ENCODE peak calls at places on chromosome 6, in seven cellular contexts. One of them, this sample, is unnamed.

GRCh38 chr6:85580104-85580877 is 13.4 kb downstream of the SNX14 start:
- DNase-seq in endodermal cell: no peak
- DNase-seq in CD8-positive, alpha-beta T cell: no peak
- DNase-seq in heart right ventricle: no peak
- DNase-seq in lower lobe of right lung: no peak
- DNase-seq in astrocyte of the spinal cord: no peak
- DNase-seq in MCF 10A: peak; percentile 69
- DNase-seq in this sample: no peak

GRCh38 chr6:100806280-100806679 is 74.8 kb downstream of the ASCC3 start:
- DNase-seq in endodermal cell: no peak
- DNase-seq in CD8-positive, alpha-beta T cell: no peak
- DNase-seq in heart right ventricle: no peak
- DNase-seq in lower lobe of right lung: no peak
- DNase-seq in astrocyte of the spinal cord: no peak
- DNase-seq in MCF 10A: no peak
- DNase-seq in this sample: no peak

GRCh38 chr6:119067091-119067490 is 11.4 kb downstream of the FAM184A start:
- DNase-seq in endodermal cell: no peak
- DNase-seq in CD8-positive, alpha-beta T cell: no peak
- DNase-seq in heart right ventricle: no peak
- DNase-seq in lower lobe of right lung: no peak
- DNase-seq in astrocyte of the spinal cord: no peak
- DNase-seq in MCF 10A: no peak
- DNase-seq in this sample: no peak

GRCh38 chr6:82057846-82058554 is 189.5 kb downstream of the IBTK start:
- DNase-seq in endodermal cell: no peak
- DNase-seq in CD8-positive, alpha-beta T cell: no peak
- DNase-seq in heart right ventricle: no peak
- DNase-seq in lower lobe of right lung: no peak
- DNase-seq in astrocyte of the spinal cord: peak; percentile 65
- DNase-seq in MCF 10A: no peak
- DNase-seq in this sample: no peak

GRCh38 chr6:117911150-117911549 is 4.1 kb downstream of the SLC35F1 start:
- DNase-seq in endodermal cell: no peak
- DNase-seq in CD8-positive, alpha-beta T cell: no peak
- DNase-seq in heart right ventricle: no peak
- DNase-seq in lower lobe of right lung: no peak
- DNase-seq in astrocyte of the spinal cord: no peak
- DNase-seq in MCF 10A: no peak
- DNase-seq in this sample: no peak

GRCh38 chr6:67131827-67132226 is 1424.8 kb upstream of the EYS start:
- DNase-seq in endodermal cell: peak; percentile 44
- DNase-seq in CD8-positive, alpha-beta T cell: no peak
- DNase-seq in heart right ventricle: no peak
- DNase-seq in lower lobe of right lung: no peak
- DNase-seq in astrocyte of the spinal cord: peak; percentile 74
- DNase-seq in MCF 10A: no peak
- DNase-seq in this sample: no peak

GRCh38 chr6:90646936-90647335 is 60.1 kb upstream of the MAP3K7 start:
- DNase-seq in endodermal cell: no peak
- DNase-seq in CD8-positive, alpha-beta T cell: no peak
- DNase-seq in heart right ventricle: no peak
- DNase-seq in lower lobe of right lung: no peak
- DNase-seq in astrocyte of the spinal cord: no peak
- DNase-seq in MCF 10A: no peak
- DNase-seq in this sample: no peak

GRCh38 chr6:25578538-25578937 is 73.5 kb upstream of the SCGN start:
- DNase-seq in endodermal cell: no peak
- DNase-seq in CD8-positive, alpha-beta T cell: no peak
- DNase-seq in heart right ventricle: no peak
- DNase-seq in lower lobe of right lung: no peak
- DNase-seq in astrocyte of the spinal cord: no peak
- DNase-seq in MCF 10A: no peak
- DNase-seq in this sample: no peak

GRCh38 chr6:3457710-3458605 is 1.1 kb upstream of the SLC22A23 start:
- DNase-seq in endodermal cell: peak; percentile 72
- DNase-seq in CD8-positive, alpha-beta T cell: no peak
- DNase-seq in heart right ventricle: peak; percentile 26
- DNase-seq in lower lobe of right lung: peak; percentile 68
- DNase-seq in astrocyte of the spinal cord: peak; percentile 29
- DNase-seq in MCF 10A: peak; percentile 72
- DNase-seq in this sample: no peak

GRCh38 chr6:82006027-82006738 is 241.4 kb downstream of the IBTK start:
- DNase-seq in endodermal cell: peak; percentile 61
- DNase-seq in CD8-positive, alpha-beta T cell: no peak
- DNase-seq in heart right ventricle: no peak
- DNase-seq in lower lobe of right lung: peak; percentile 18
- DNase-seq in astrocyte of the spinal cord: peak; percentile 62
- DNase-seq in MCF 10A: peak; percentile 51
- DNase-seq in this sample: peak; percentile 33

GRCh38 chr6:17910178-17910577 is 77.3 kb downstream of the KIF13A start:
- DNase-seq in endodermal cell: no peak
- DNase-seq in CD8-positive, alpha-beta T cell: no peak
- DNase-seq in heart right ventricle: no peak
- DNase-seq in lower lobe of right lung: no peak
- DNase-seq in astrocyte of the spinal cord: no peak
- DNase-seq in MCF 10A: no peak
- DNase-seq in this sample: no peak

GRCh38 chr6:161444464-161444863 is 170.6 kb upstream of the AGPAT4 start:
- DNase-seq in endodermal cell: peak; percentile 71
- DNase-seq in CD8-positive, alpha-beta T cell: no peak
- DNase-seq in heart right ventricle: peak; percentile 21
- DNase-seq in lower lobe of right lung: no peak
- DNase-seq in astrocyte of the spinal cord: peak; percentile 76
- DNase-seq in MCF 10A: no peak
- DNase-seq in this sample: no peak

GRCh38 chr6:139323511-139324445 is 32.0 kb upstream of the TXLNB start:
- DNase-seq in endodermal cell: peak; percentile 75
- DNase-seq in CD8-positive, alpha-beta T cell: peak; percentile 84
- DNase-seq in heart right ventricle: peak; percentile 38
- DNase-seq in lower lobe of right lung: peak; percentile 76
- DNase-seq in astrocyte of the spinal cord: peak; percentile 71
- DNase-seq in MCF 10A: peak; percentile 63
- DNase-seq in this sample: no peak

GRCh38 chr6:143555071-143555492 is 43.6 kb upstream of the FUCA2 start:
- DNase-seq in endodermal cell: no peak
- DNase-seq in CD8-positive, alpha-beta T cell: no peak
- DNase-seq in heart right ventricle: no peak
- DNase-seq in lower lobe of right lung: no peak
- DNase-seq in astrocyte of the spinal cord: peak; percentile 13
- DNase-seq in MCF 10A: no peak
- DNase-seq in this sample: no peak

GRCh38 chr6:167996424-167997199 is 859 bp upstream of the KIF25 start:
- DNase-seq in endodermal cell: peak; percentile 61
- DNase-seq in CD8-positive, alpha-beta T cell: no peak
- DNase-seq in heart right ventricle: no peak
- DNase-seq in lower lobe of right lung: no peak
- DNase-seq in astrocyte of the spinal cord: no peak
- DNase-seq in MCF 10A: no peak
- DNase-seq in this sample: no peak

GRCh38 chr6:168985705-168986104 is 267.9 kb downstream of the THBS2 start:
- DNase-seq in endodermal cell: no peak
- DNase-seq in CD8-positive, alpha-beta T cell: no peak
- DNase-seq in heart right ventricle: no peak
- DNase-seq in lower lobe of right lung: no peak
- DNase-seq in astrocyte of the spinal cord: no peak
- DNase-seq in MCF 10A: peak; percentile 34
- DNase-seq in this sample: no peak

GRCh38 chr6:40359808-40360207 is 227.4 kb downstream of the LRFN2 start:
- DNase-seq in endodermal cell: peak; percentile 93
- DNase-seq in CD8-positive, alpha-beta T cell: no peak
- DNase-seq in heart right ventricle: no peak
- DNase-seq in lower lobe of right lung: no peak
- DNase-seq in astrocyte of the spinal cord: no peak
- DNase-seq in MCF 10A: no peak
- DNase-seq in this sample: no peak

GRCh38 chr6:53359843-53360834 is 11.4 kb upstream of the ELOVL5 start:
- DNase-seq in endodermal cell: no peak
- DNase-seq in CD8-positive, alpha-beta T cell: no peak
- DNase-seq in heart right ventricle: no peak
- DNase-seq in lower lobe of right lung: no peak
- DNase-seq in astrocyte of the spinal cord: peak; percentile 58
- DNase-seq in MCF 10A: no peak
- DNase-seq in this sample: no peak

GRCh38 chr6:473356-473755 is 81.8 kb downstream of the IRF4 start:
- DNase-seq in endodermal cell: no peak
- DNase-seq in CD8-positive, alpha-beta T cell: no peak
- DNase-seq in heart right ventricle: no peak
- DNase-seq in lower lobe of right lung: no peak
- DNase-seq in astrocyte of the spinal cord: no peak
- DNase-seq in MCF 10A: no peak
- DNase-seq in this sample: no peak

GRCh38 chr6:134402372-134402984 is 84.6 kb upstream of the SGK1 start:
- DNase-seq in endodermal cell: no peak
- DNase-seq in CD8-positive, alpha-beta T cell: no peak
- DNase-seq in heart right ventricle: no peak
- DNase-seq in lower lobe of right lung: no peak
- DNase-seq in astrocyte of the spinal cord: no peak
- DNase-seq in MCF 10A: no peak
- DNase-seq in this sample: no peak

GRCh38 chr6:161318456-161318855 is 44.6 kb upstream of the AGPAT4 start:
- DNase-seq in endodermal cell: no peak
- DNase-seq in CD8-positive, alpha-beta T cell: no peak
- DNase-seq in heart right ventricle: no peak
- DNase-seq in lower lobe of right lung: no peak
- DNase-seq in astrocyte of the spinal cord: no peak
- DNase-seq in MCF 10A: no peak
- DNase-seq in this sample: no peak

DNA sequence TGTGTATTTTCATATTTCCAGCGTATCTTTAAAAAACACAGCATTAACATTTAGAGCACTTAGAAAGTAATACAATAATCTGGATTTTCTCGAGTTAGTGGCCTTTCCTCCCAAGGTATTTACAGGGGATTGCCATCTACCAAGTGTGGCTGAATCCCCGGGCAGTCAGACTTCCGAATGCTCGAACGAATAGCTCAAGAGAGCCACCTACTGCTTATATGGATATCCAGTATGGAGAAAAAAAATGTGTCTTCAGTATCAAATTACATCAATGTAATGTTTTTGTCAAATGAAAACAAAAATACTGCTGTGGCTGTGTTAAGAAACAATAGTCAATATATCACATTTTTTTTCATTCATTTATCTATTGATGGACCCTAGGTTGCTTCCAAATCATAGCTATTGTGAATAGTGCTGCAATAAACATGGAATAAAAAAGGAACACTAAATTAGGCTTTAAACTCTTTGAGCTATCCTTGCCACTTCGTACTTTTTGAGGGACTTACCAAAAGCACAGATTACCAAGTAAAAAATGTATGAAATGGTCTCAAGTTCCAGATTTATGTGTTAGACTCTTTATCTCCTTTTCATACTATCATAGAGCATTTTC is 654.5 kb upstream of the PTCHD4 start:
- DNase-seq in endodermal cell: peak; percentile 76
- DNase-seq in CD8-positive, alpha-beta T cell: no peak
- DNase-seq in heart right ventricle: no peak
- DNase-seq in lower lobe of right lung: no peak
- DNase-seq in astrocyte of the spinal cord: peak; percentile 78
- DNase-seq in MCF 10A: peak; percentile 74
- DNase-seq in this sample: peak; percentile 24
- TF ChIP-seq CTCF in endodermal cell: peak; percentile 86
- TF ChIP-seq CTCF in CD8-positive, alpha-beta T cell: no peak
- TF ChIP-seq CTCF in heart right ventricle: peak; percentile 49
- TF ChIP-seq CTCF in lower lobe of right lung: peak; percentile 48
- TF ChIP-seq CTCF in astrocyte of the spinal cord: peak; percentile 64
- TF ChIP-seq CTCF in MCF 10A: peak; percentile 51
- TF ChIP-seq CTCF in this sample: peak; percentile 90

GRCh38 chr6:41786451-41787218 is 859 bp upstream of the TOMM6 start:
- DNase-seq in endodermal cell: peak; percentile 96
- DNase-seq in CD8-positive, alpha-beta T cell: peak; percentile 93
- DNase-seq in heart right ventricle: peak; percentile 93
- DNase-seq in lower lobe of right lung: peak; percentile 92
- DNase-seq in astrocyte of the spinal cord: peak; percentile 81
- DNase-seq in MCF 10A: peak; percentile 84
- DNase-seq in this sample: peak; percentile 92
- TF ChIP-seq CTCF in endodermal cell: peak; percentile 86
- TF ChIP-seq CTCF in CD8-positive, alpha-beta T cell: peak; percentile 74
- TF ChIP-seq CTCF in heart right ventricle: peak; percentile 90
- TF ChIP-seq CTCF in lower lobe of right lung: peak; percentile 83
- TF ChIP-seq CTCF in astrocyte of the spinal cord: peak; percentile 64
- TF ChIP-seq CTCF in MCF 10A: peak; percentile 84
- TF ChIP-seq CTCF in this sample: peak; percentile 81

GRCh38 chr6:47489995-47490394 is 12.4 kb downstream of the CD2AP start:
- DNase-seq in endodermal cell: no peak
- DNase-seq in CD8-positive, alpha-beta T cell: no peak
- DNase-seq in heart right ventricle: no peak
- DNase-seq in lower lobe of right lung: no peak
- DNase-seq in astrocyte of the spinal cord: no peak
- DNase-seq in MCF 10A: no peak
- DNase-seq in this sample: no peak

GRCh38 chr6:47495207-47495606 is 17.6 kb downstream of the CD2AP start:
- DNase-seq in endodermal cell: no peak
- DNase-seq in CD8-positive, alpha-beta T cell: no peak
- DNase-seq in heart right ventricle: no peak
- DNase-seq in lower lobe of right lung: no peak
- DNase-seq in astrocyte of the spinal cord: no peak
- DNase-seq in MCF 10A: no peak
- DNase-seq in this sample: no peak

GRCh38 chr6:47496935-47497579 is 19.5 kb downstream of the CD2AP start:
- DNase-seq in endodermal cell: no peak
- DNase-seq in CD8-positive, alpha-beta T cell: no peak
- DNase-seq in heart right ventricle: no peak
- DNase-seq in lower lobe of right lung: no peak
- DNase-seq in astrocyte of the spinal cord: no peak
- DNase-seq in MCF 10A: no peak
- DNase-seq in this sample: no peak

GRCh38 chr6:47495954-47496545 is 18.5 kb downstream of the CD2AP start:
- DNase-seq in endodermal cell: no peak
- DNase-seq in CD8-positive, alpha-beta T cell: no peak
- DNase-seq in heart right ventricle: no peak
- DNase-seq in lower lobe of right lung: no peak
- DNase-seq in astrocyte of the spinal cord: no peak
- DNase-seq in MCF 10A: no peak
- DNase-seq in this sample: no peak

GRCh38 chr6:47492355-47492754 is 14.8 kb downstream of the CD2AP start:
- DNase-seq in endodermal cell: no peak
- DNase-seq in CD8-positive, alpha-beta T cell: no peak
- DNase-seq in heart right ventricle: no peak
- DNase-seq in lower lobe of right lung: no peak
- DNase-seq in astrocyte of the spinal cord: no peak
- DNase-seq in MCF 10A: no peak
- DNase-seq in this sample: no peak
- TF ChIP-seq CTCF in endodermal cell: no peak
- TF ChIP-seq CTCF in CD8-positive, alpha-beta T cell: no peak
- TF ChIP-seq CTCF in heart right ventricle: no peak
- TF ChIP-seq CTCF in lower lobe of right lung: no peak
- TF ChIP-seq CTCF in astrocyte of the spinal cord: no peak
- TF ChIP-seq CTCF in MCF 10A: no peak
- TF ChIP-seq CTCF in this sample: no peak

GRCh38 chr6:28906674-28907073 is 17.1 kb downstream of the TRIM27 start:
- DNase-seq in endodermal cell: no peak
- DNase-seq in CD8-positive, alpha-beta T cell: no peak
- DNase-seq in heart right ventricle: no peak
- DNase-seq in lower lobe of right lung: no peak
- DNase-seq in astrocyte of the spinal cord: no peak
- DNase-seq in MCF 10A: no peak
- DNase-seq in this sample: no peak

GRCh38 chr6:28903686-28904085 is 20.1 kb downstream of the TRIM27 start:
- DNase-seq in endodermal cell: no peak
- DNase-seq in CD8-positive, alpha-beta T cell: no peak
- DNase-seq in heart right ventricle: no peak
- DNase-seq in lower lobe of right lung: no peak
- DNase-seq in astrocyte of the spinal cord: no peak
- DNase-seq in MCF 10A: no peak
- DNase-seq in this sample: no peak

GRCh38 chr6:28910901-28911680 is 12.7 kb downstream of the TRIM27 start:
- DNase-seq in endodermal cell: no peak
- DNase-seq in CD8-positive, alpha-beta T cell: no peak
- DNase-seq in heart right ventricle: no peak
- DNase-seq in lower lobe of right lung: no peak
- DNase-seq in astrocyte of the spinal cord: no peak
- DNase-seq in MCF 10A: peak; percentile 25
- DNase-seq in this sample: no peak

GRCh38 chr6:28907394-28907793 is 16.4 kb downstream of the TRIM27 start:
- DNase-seq in endodermal cell: no peak
- DNase-seq in CD8-positive, alpha-beta T cell: no peak
- DNase-seq in heart right ventricle: no peak
- DNase-seq in lower lobe of right lung: no peak
- DNase-seq in astrocyte of the spinal cord: peak; percentile 70
- DNase-seq in MCF 10A: peak; percentile 42
- DNase-seq in this sample: no peak
- TF ChIP-seq CTCF in endodermal cell: no peak
- TF ChIP-seq CTCF in CD8-positive, alpha-beta T cell: no peak
- TF ChIP-seq CTCF in heart right ventricle: no peak
- TF ChIP-seq CTCF in lower lobe of right lung: no peak
- TF ChIP-seq CTCF in astrocyte of the spinal cord: no peak
- TF ChIP-seq CTCF in MCF 10A: no peak
- TF ChIP-seq CTCF in this sample: no peak

This sample was measured in chondrocyte.